ENCODE peak calls at places on chromosomes 12 and 14, in nine cellular contexts. N, C, Q, V, I, R, W, L and Z are unnamed samples. For H3K27me3, the result is how much of the 10 kb centered on the place peaks cover.

GRCh38 chr14:88612981-88613380 is 50.1 kb downstream of the ZC3H14 start:
- DNase-seq in N (no peak), C (no peak), Q (no peak), V (no peak), I (no peak), R (no peak), W (peak), L (no peak), Z (no peak)

GRCh38 chr12:546920-547845 is 87.4 kb downstream of the B4GALNT3 start:
- DNase-seq in N (peak), C (peak), Q (peak), V (peak), I (no peak), R (no peak), W (peak), L (peak), Z (no peak)

GRCh38 chr12:69653703-69654102 is 43.0 kb upstream of the LRRC10 start:
- DNase-seq in N (no peak), C (no peak), Q (no peak), V (peak), I (no peak), R (no peak), W (peak), L (no peak), Z (no peak)

GRCh38 chr12:46483572-46484395 is 111.2 kb upstream of the SLC38A2 start:
- DNase-seq in N (no peak), C (no peak), Q (peak), V (no peak), I (no peak), R (no peak), W (peak), L (no peak), Z (no peak)

GRCh38 chr12:91019455-91019854 is 14.7 kb upstream of the EPYC start:
- DNase-seq in N (no peak), C (no peak), Q (no peak), V (no peak), I (no peak), R (no peak), W (no peak), L (no peak), Z (no peak)

GRCh38 chr14:102898776-102899515 is 23.5 kb upstream of the AMN start:
- DNase-seq in N (no peak), C (no peak), Q (no peak), V (no peak), I (no peak), R (no peak), W (no peak), L (no peak), Z (no peak)

GRCh38 chr12:112183591-112184021 is 58.2 kb downstream of the TRAFD1 start:
- DNase-seq in N (no peak), C (no peak), Q (no peak), V (no peak), I (no peak), R (no peak), W (no peak), L (no peak), Z (no peak)

GRCh38 chr14:53055003-53055402 is 98.1 kb downstream of the DDHD1 start:
- DNase-seq in N (no peak), C (peak), Q (peak), V (peak), I (peak), R (no peak), W (peak), L (no peak), Z (no peak)

GRCh38 chr12:38930994-38931393 is 25.6 kb upstream of the CPNE8 start:
- DNase-seq in N (no peak), C (no peak), Q (no peak), V (no peak), I (no peak), R (no peak), W (no peak), L (no peak), Z (no peak)

GRCh38 chr14:52801014-52801708 is 9.8 kb upstream of the GNPNAT1 start:
- DNase-seq in N (no peak), C (no peak), Q (no peak), V (no peak), I (peak), R (no peak), W (peak), L (no peak), Z (no peak)

GRCh38 chr14:66575939-66576338 is 68.0 kb downstream of the GPHN start:
- DNase-seq in N (no peak), C (no peak), Q (no peak), V (no peak), I (no peak), R (no peak), W (no peak), L (no peak), Z (no peak)

GRCh38 chr12:92432724-92433281 is 270.0 kb upstream of the PLEKHG7 start:
- DNase-seq in N (no peak), C (no peak), Q (no peak), V (peak), I (no peak), R (no peak), W (no peak), L (no peak), Z (no peak)

GRCh38 chr14:91269076-91269991 is 24.8 kb upstream of the GPR68 start:
- DNase-seq in N (no peak), C (no peak), Q (no peak), V (no peak), I (no peak), R (no peak), W (peak), L (no peak), Z (no peak)

GRCh38 chr12:89075890-89076591 is 276.3 kb downstream of the DUSP6 start:
- DNase-seq in N (no peak), C (no peak), Q (no peak), V (no peak), I (no peak), R (no peak), W (peak), L (no peak), Z (no peak)

GRCh38 chr12:74903522-74903921 is 306.1 kb downstream of the KCNC2 start:
- DNase-seq in N (no peak), C (peak), Q (no peak), V (peak), I (no peak), R (no peak), W (no peak), L (no peak), Z (no peak)

GRCh38 chr12:79635676-79636075 is 55.1 kb downstream of the PAWR start:
- DNase-seq in N (no peak), C (no peak), Q (no peak), V (no peak), I (no peak), R (no peak), W (peak), L (no peak), Z (no peak)
- H3K4me3 ChIP-seq in N (no peak), C (no peak), Q (no peak), V (no peak), I (no peak), R (no peak), W (no peak), L (no peak), Z (no peak)

GRCh38 chr14:72894323-72894622 is 372 bp upstream of the DPF3 start:
- DNase-seq in N (no peak), C (no peak), Q (no peak), V (no peak), I (no peak), R (no peak), W (no peak), L (no peak), Z (no peak)
- H3K27me3 ChIP-seq in N (under half), C (half or more), Q (half or more), V (under half), I (under half), R (under half), W (under half), L (under half), Z (under half)

GRCh38 chr12:113359939-113360748 is 1.8 kb downstream of the PLBD2 start:
- DNase-seq in N (peak), C (no peak), Q (no peak), V (no peak), I (peak), R (no peak), W (no peak), L (no peak), Z (no peak)
- H3K4me3 ChIP-seq in N (no peak), C (no peak), Q (no peak), V (peak), I (peak), R (no peak), W (peak), L (no peak), Z (peak)

GRCh38 chr14:36509056-36509917 is 10.7 kb downstream of the NKX2-1 start:
- DNase-seq in N (no peak), C (no peak), Q (no peak), V (no peak), I (no peak), R (no peak), W (no peak), L (no peak), Z (no peak)

GRCh38 chr14:36511981-36512584 is 7.9 kb downstream of the NKX2-1 start:
- DNase-seq in N (no peak), C (no peak), Q (no peak), V (no peak), I (no peak), R (no peak), W (no peak), L (no peak), Z (no peak)

GRCh38 chr14:36510874-36511273 is 9.2 kb downstream of the NKX2-1 start:
- DNase-seq in N (no peak), C (no peak), Q (no peak), V (no peak), I (no peak), R (no peak), W (no peak), L (no peak), Z (no peak)

GRCh38 chr14:36508418-36509051 is 11.5 kb downstream of the NKX2-1 start:
- DNase-seq in N (no peak), C (peak), Q (no peak), V (no peak), I (no peak), R (no peak), W (no peak), L (no peak), Z (no peak)

DNA sequence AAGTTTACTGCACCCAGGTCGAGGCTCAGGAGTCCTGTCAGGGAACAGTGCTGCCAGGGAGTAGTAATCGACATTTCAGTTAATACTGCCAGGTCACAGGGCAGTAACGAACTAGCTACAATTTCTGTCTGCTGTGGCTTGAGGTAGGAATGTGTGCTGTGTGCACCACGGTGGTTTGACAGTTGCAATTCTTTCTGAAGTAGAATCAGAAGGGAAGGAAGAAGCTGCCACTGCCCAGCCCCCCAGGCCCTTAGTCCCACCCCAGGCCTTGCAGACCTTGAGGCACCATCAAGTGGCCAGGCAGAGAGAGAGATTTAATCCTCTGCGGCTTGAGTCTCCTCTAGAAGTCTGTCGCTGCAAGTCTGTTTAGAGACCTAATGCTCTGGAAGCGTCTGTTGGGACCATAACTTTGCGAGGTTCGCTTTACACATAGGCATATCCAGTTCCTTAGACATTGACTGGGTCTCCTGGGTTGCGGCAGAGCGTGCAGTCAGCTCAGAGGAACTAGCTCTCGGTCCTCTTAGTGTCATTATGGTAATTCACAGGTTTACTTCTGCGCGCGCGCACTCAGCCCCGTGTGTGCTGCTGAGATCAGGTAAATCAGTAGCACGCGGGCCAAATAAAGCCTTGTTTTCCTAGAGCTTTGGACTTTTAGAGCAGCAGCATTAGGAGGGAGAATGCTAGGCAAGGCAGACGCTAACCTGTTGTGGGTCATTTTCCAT is 9.8 kb downstream of the NKX2-1 start:
- DNase-seq in N (no peak), C (peak), Q (peak), V (no peak), I (no peak), R (no peak), W (no peak), L (no peak), Z (no peak)
- H3K27me3 ChIP-seq in N (half or more), C (half or more), Q (half or more), V (half or more), I (half or more), R (half or more), W (half or more), L (under half), Z (half or more)

GRCh38 chr12:120263725-120264040 is 1.8 kb downstream of the PXN start:
- DNase-seq in N (no peak), C (no peak), Q (no peak), V (no peak), I (no peak), R (no peak), W (no peak), L (no peak), Z (no peak)
- H3K4me3 ChIP-seq in N (peak), C (no peak), Q (peak), V (peak), I (peak), R (peak), W (peak), L (no peak), Z (peak)

GRCh38 chr12:50568338-50569155 is 63.8 kb downstream of the DIP2B start:
- DNase-seq in N (no peak), C (no peak), Q (no peak), V (no peak), I (no peak), R (no peak), W (peak), L (no peak), Z (no peak)

GRCh38 chr12:50569876-50570275 is 65.1 kb downstream of the DIP2B start:
- DNase-seq in N (no peak), C (no peak), Q (no peak), V (no peak), I (no peak), R (no peak), W (no peak), L (no peak), Z (no peak)

GRCh38 chr12:50567926-50568325 is 63.1 kb downstream of the DIP2B start:
- DNase-seq in N (no peak), C (no peak), Q (no peak), V (no peak), I (no peak), R (no peak), W (peak), L (no peak), Z (no peak)

GRCh38 chr12:50572275-50572674 is 67.5 kb downstream of the DIP2B start:
- DNase-seq in N (no peak), C (no peak), Q (peak), V (peak), I (peak), R (peak), W (peak), L (no peak), Z (no peak)

DNA sequence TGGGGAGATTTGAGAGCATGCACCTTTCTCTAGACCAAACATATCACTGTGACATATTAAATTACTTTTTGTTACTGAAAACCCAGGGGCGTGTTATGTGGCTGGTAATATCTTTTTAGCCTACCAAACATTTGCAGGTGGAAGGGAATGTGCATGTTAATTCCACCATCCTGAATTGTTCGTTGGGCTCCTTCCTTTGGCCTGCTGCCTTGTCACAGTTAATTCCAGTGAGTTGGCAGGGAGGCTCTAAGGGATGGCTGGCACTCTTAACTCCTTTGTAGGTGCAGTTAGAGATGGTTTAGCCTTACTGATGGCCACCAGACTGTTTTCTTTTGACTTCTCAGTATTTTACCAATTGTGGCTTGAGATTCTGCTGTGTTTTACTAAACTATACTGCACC is 64.5 kb downstream of the DIP2B start:
- DNase-seq in N (no peak), C (peak), Q (no peak), V (peak), I (no peak), R (no peak), W (no peak), L (no peak), Z (no peak)
- H3K27me3 ChIP-seq in N (under half), C (under half), Q (under half), V (under half), I (under half), R (under half), W (under half), L (under half), Z (under half)